ENCODE peak calls at places on chromosomes 11 and 22, in eight cellular contexts. V is esophagus muscularis mucosa, B is A549, G is transverse colon, H is IMR-90, Q is tibial nerve, D is body of pancreas, P is sigmoid colon. O is an unnamed sample.

GRCh38 chr11:2524446-2525165 is 79.8 kb downstream of the KCNQ1 start:
- DNase-seq in V (no peak), B (no peak), G (peak), H (no peak), Q (peak), D (peak), P (peak), O (peak)

GRCh38 chr11:133515075-133515474 is 17.2 kb downstream of the OPCML start:
- DNase-seq in V (no peak), B (no peak), G (no peak), H (no peak), Q (no peak), D (no peak), P (no peak), O (no peak)

GRCh38 chr11:70167120-70167519 is 36.0 kb upstream of the FADD start:
- DNase-seq in V (no peak), B (no peak), G (no peak), H (no peak), Q (no peak), D (no peak), P (no peak), O (no peak)

GRCh38 chr11:61152816-61153592 is 8.2 kb downstream of the VPS37C start:
- DNase-seq in V (no peak), B (no peak), G (no peak), H (peak), Q (no peak), D (no peak), P (peak), O (no peak)

GRCh38 chr11:9838229-9838628 is 174.4 kb downstream of the SWAP70 start:
- DNase-seq in V (no peak), B (no peak), G (no peak), H (no peak), Q (no peak), D (no peak), P (no peak), O (no peak)

GRCh38 chr22:26949193-26949592 is 291.8 kb downstream of the MIAT start:
- DNase-seq in V (no peak), B (no peak), G (no peak), H (peak), Q (no peak), D (no peak), P (no peak), O (no peak)

GRCh38 chr11:12445001-12445400 is 67.6 kb downstream of the PARVA start:
- DNase-seq in V (peak), B (no peak), G (no peak), H (no peak), Q (no peak), D (no peak), P (no peak), O (no peak)

GRCh38 chr22:25567305-25567704 is 2.8 kb downstream of the GRK3 start:
- DNase-seq in V (no peak), B (no peak), G (no peak), H (no peak), Q (no peak), D (no peak), P (no peak), O (no peak)

GRCh38 chr11:96114178-96115070 is 190.5 kb upstream of the MTMR2 start:
- DNase-seq in V (no peak), B (no peak), G (no peak), H (no peak), Q (no peak), D (no peak), P (no peak), O (no peak)

GRCh38 chr11:57001674-57002401 is 13.1 kb downstream of the OR5AK2 start:
- DNase-seq in V (no peak), B (no peak), G (no peak), H (peak), Q (no peak), D (no peak), P (no peak), O (no peak)

GRCh38 chr11:47099213-47099917 is 77.3 kb downstream of the ARFGAP2 start:
- DNase-seq in V (no peak), B (no peak), G (no peak), H (peak), Q (no peak), D (no peak), P (no peak), O (no peak)

GRCh38 chr11:33696411-33696810 is 4.2 kb downstream of the C11orf91 start:
- DNase-seq in V (no peak), B (no peak), G (no peak), H (no peak), Q (no peak), D (peak), P (no peak), O (no peak)
- H3K27ac ChIP-seq in V (no peak), B (no peak), G (no peak), H (no peak), Q (no peak), D (peak), P (no peak), O (peak)

DNA sequence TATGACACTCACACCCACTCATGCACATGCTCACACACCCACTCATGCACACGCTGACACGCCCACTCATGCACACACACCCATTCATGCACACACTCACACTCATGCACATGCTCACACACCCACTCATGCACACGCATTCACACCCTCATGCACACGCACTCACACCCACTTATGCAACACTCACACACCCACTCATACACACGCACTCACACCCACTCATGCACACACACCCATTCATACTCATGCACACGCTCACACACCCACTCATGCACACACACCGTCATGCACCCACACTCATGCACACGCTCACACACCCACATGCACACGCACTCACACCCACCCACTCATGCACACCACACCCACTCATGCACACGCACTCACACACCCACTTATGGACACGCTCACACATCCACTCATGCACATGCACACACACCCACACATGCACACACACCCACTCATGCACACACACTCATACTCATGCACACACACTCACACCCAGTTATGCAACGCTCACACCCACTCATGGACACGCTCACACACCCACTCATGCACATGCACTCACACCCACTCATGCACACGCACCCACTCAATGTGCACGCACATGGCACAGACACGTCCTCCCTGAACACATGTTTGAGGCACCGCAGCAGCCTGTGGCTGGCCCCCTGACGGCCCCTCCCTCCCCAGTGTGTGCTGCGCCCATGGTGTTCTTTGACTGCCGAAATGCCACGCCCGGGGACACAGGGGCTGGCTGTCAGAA is 17.9 kb downstream of the MUC5AC start:
- DNase-seq in V (no peak), B (no peak), G (no peak), H (no peak), Q (no peak), D (no peak), P (no peak), O (no peak)
- TF ChIP-seq POLR2A in V (no peak), B (no peak), G (no peak), H (no peak), Q (no peak), D (no peak), P (no peak), O (no peak)

GRCh38 chr11:23406131-23406819 is 546.0 kb upstream of the CCDC179 start:
- DNase-seq in V (no peak), B (no peak), G (no peak), H (no peak), Q (no peak), D (no peak), P (peak), O (no peak)

GRCh38 chr11:23399995-23400394 is 539.7 kb upstream of the CCDC179 start:
- DNase-seq in V (no peak), B (no peak), G (no peak), H (no peak), Q (no peak), D (no peak), P (peak), O (no peak)

GRCh38 chr11:23405350-23405937 is 545.2 kb upstream of the CCDC179 start:
- DNase-seq in V (no peak), B (no peak), G (no peak), H (no peak), Q (no peak), D (no peak), P (peak), O (no peak)

GRCh38 chr11:23404225-23405160 is 544.2 kb upstream of the CCDC179 start:
- DNase-seq in V (no peak), B (no peak), G (no peak), H (no peak), Q (no peak), D (no peak), P (peak), O (no peak)

GRCh38 chr11:23403210-23404185 is 543.2 kb upstream of the CCDC179 start:
- DNase-seq in V (no peak), B (no peak), G (no peak), H (no peak), Q (no peak), D (no peak), P (peak), O (peak)
- H3K27ac ChIP-seq in V (no peak), B (no peak), G (no peak), H (no peak), Q (no peak), D (no peak), P (no peak), O (no peak)

DNA sequence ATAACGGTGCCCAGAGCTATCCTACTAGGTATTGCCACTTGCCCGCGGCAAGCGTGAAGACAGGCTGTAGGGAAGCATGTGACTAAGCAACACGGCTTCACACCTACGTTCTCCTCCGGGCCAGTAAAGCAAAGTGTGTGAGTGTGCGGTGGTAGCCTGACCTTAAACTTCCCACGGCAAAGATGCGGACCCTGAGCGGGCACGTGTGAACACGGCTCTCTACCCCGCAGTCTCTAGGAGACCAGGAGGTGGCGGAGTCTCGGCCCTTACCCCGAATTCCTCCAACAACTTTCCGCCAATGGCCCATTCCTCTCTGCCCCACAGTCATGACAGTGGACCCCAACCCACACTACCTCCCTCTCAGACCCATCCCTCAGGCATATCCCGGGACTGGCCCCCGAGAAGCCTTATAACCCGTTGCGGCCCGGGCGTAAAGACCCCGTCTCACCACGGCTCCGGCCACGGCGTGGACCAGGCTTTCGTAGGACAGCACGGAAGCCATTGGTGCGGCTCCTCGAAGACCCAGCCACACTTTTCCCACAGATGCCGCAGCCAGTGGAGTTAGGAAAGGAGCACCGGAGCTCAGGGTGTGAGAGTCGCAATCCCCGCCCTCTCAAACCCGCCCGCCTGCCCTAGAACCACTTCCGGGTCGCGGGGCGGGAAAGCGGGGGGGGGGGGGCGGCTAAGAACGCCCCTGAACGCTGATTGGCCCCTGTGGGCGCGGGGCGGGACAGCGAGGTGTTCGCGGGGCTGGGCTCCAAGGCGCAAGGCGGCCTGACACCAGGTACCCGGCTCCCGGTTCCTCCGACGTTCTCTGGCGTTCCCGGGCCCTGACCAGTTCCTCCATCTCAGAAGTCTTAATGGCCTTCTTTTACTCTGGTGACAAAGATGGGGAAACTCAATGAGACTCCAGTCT is at the start of gene SLC25A17:
- DNase-seq in V (peak), B (peak), G (peak), H (peak), Q (peak), D (peak), P (peak), O (peak)
- TF ChIP-seq POLR2A in V (no peak), B (peak), G (peak), H (peak), Q (peak), D (peak), P (peak), O (no peak)

GRCh38 chr22:39536711-39537110 is 4.2 kb upstream of the RPS19BP1 start:
- DNase-seq in V (no peak), B (no peak), G (no peak), H (no peak), Q (no peak), D (no peak), P (no peak), O (no peak)

GRCh38 chr22:39534092-39534506 is 1.6 kb upstream of the RPS19BP1 start:
- DNase-seq in V (no peak), B (no peak), G (no peak), H (no peak), Q (no peak), D (no peak), P (no peak), O (no peak)

GRCh38 chr22:39535831-39536449 is 3.4 kb upstream of the RPS19BP1 start:
- DNase-seq in V (no peak), B (no peak), G (no peak), H (no peak), Q (no peak), D (no peak), P (no peak), O (no peak)

GRCh38 chr22:39535302-39535805 is 2.8 kb upstream of the RPS19BP1 start:
- DNase-seq in V (no peak), B (no peak), G (no peak), H (no peak), Q (no peak), D (no peak), P (no peak), O (no peak)

DNA sequence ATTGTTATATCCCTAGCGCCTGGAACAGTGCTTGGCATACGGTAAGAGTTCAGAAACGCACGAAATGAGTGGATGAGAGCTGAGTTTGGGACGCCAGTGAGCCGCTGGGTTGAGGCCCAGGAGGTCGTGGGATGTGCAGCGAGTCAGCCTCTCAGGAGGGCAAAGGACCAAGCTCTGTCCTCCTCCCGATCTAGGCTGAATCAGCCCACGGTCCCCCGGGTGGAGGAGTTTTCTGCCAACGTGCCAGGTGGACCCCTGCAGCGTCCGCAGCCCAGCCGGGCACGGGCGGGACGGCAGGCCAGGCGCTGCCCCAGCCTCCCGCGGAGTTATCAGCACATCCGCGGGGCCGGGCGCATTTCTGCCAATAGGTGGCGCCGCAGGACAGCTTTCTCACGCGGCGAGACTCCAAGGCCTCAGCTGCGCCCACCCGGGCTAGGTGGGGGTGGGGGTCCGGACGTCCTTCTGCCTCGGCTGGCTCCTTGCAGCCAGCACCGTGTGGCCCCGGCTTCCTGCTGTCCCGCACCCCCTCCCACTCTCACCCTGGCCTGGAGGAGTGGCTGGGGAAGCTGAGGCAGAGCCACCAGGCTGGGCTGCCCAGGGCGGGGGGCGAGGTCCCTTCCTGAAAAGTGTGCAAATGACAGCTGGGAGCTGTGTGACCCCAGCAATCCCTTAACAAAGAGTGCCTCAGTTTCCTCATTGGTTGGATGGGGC is 2.2 kb upstream of the RPS19BP1 start:
- DNase-seq in V (peak), B (peak), G (peak), H (peak), Q (peak), D (peak), P (peak), O (peak)
- H3K27ac ChIP-seq in V (peak), B (peak), G (peak), H (no peak), Q (peak), D (peak), P (peak), O (no peak)

GRCh38 chr11:119363874-119364590 is 17.5 kb downstream of the USP2 start:
- DNase-seq in V (no peak), B (peak), G (peak), H (no peak), Q (no peak), D (peak), P (peak), O (peak)
- TF ChIP-seq POLR2A in V (no peak), B (no peak), G (no peak), H (no peak), Q (no peak), D (no peak), P (no peak), O (no peak)

GRCh38 chr11:75639752-75640151 is 29.1 kb downstream of the MAP6 start:
- DNase-seq in V (peak), B (no peak), G (peak), H (peak), Q (peak), D (peak), P (peak), O (peak)
- H3K27ac ChIP-seq in V (peak), B (no peak), G (no peak), H (no peak), Q (no peak), D (no peak), P (no peak), O (no peak)

DNA sequence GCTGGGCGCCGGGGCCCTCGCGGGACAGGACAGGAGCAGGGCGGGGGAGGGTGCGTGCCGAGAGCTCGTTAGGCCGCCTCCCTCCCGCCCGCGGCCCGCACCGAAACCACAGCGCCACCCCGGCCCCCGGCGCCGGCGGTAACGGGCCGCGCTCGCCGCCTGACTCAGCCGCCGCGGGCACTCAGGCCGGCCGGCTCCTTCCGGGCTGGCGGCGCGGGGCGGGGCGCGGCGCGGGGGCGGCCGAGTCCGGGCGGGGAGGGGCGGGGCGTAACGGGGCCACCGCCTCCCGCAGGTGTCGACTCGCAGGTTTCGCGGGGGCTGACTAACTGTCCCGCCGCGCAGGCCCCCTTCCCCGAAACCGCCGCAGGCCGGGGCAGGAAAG is at the start of gene AP5B1:
- DNase-seq in V (no peak), B (peak), G (peak), H (peak), Q (peak), D (peak), P (peak), O (peak)
- TF ChIP-seq POLR2A in V (no peak), B (peak), G (no peak), H (peak), Q (peak), D (no peak), P (no peak), O (no peak)

O was measured in suprapubic skin.